ENCODE peak calls at places on chromosome 20, in seven cellular contexts. X is naive thymus-derived CD8-positive, alpha-beta T cell; K is HCT116; V is right lobe of liver; H is HepG2; W is lung; A is gastroesophageal sphincter. Q is an unnamed sample.

GRCh38 chr20:62405108-62405980 is 1.7 kb downstream of the CABLES2 start:
- ATAC-seq in X (no peak), K (peak; percentile 22), V (peak; percentile 43), H (peak; percentile 59), W (no peak), A (peak; percentile 35), Q (no peak)

GRCh38 chr20:32681175-32682084 is 7.7 kb upstream of the C20orf203 start:
- ATAC-seq in X (no peak), K (peak; percentile 75), V (no peak), H (peak; percentile 47), W (no peak), A (no peak), Q (peak; percentile 31)

GRCh38 chr20:49392745-49393144 is 89.7 kb downstream of the KCNB1 start:
- ATAC-seq in X (no peak), K (no peak), V (no peak), H (no peak), W (no peak), A (no peak), Q (no peak)

GRCh38 chr20:3990741-3991140 is 24.6 kb downstream of the RNF24 start:
- ATAC-seq in X (no peak), K (no peak), V (no peak), H (no peak), W (no peak), A (no peak), Q (no peak)

GRCh38 chr20:41567615-41568014 is 50.6 kb downstream of the CHD6 start:
- ATAC-seq in X (no peak), K (no peak), V (no peak), H (no peak), W (no peak), A (no peak), Q (no peak)

GRCh38 chr20:9407805-9408421 is 106.5 kb upstream of the LAMP5 start:
- ATAC-seq in X (no peak), K (peak; percentile 92), V (peak; percentile 80), H (peak; percentile 98), W (peak; percentile 89), A (peak; percentile 58), Q (peak; percentile 62)

GRCh38 chr20:52540489-52540888 is 348.9 kb upstream of the ZFP64 start:
- ATAC-seq in X (no peak), K (no peak), V (no peak), H (no peak), W (no peak), A (no peak), Q (no peak)

GRCh38 chr20:41142914-41143313 is 5.6 kb downstream of the PLCG1 start:
- ATAC-seq in X (peak; percentile 45), K (no peak), V (no peak), H (no peak), W (no peak), A (no peak), Q (peak; percentile 61)

GRCh38 chr20:23585808-23586734 is 17.8 kb upstream of the CST9L start:
- ATAC-seq in X (no peak), K (no peak), V (peak; percentile 12), H (peak; percentile 89), W (no peak), A (no peak), Q (peak; percentile 31)

GRCh38 chr20:57249073-57249472 is 17.4 kb downstream of the BMP7 start:
- ATAC-seq in X (no peak), K (no peak), V (no peak), H (no peak), W (no peak), A (no peak), Q (no peak)

GRCh38 chr20:32466739-32467505 is 108.8 kb downstream of the ASXL1 start:
- ATAC-seq in X (no peak), K (no peak), V (no peak), H (peak; percentile 2), W (no peak), A (no peak), Q (no peak)

GRCh38 chr20:53598140-53599038 is 4.8 kb upstream of the ZNF217 start:
- ATAC-seq in X (no peak), K (no peak), V (no peak), H (no peak), W (no peak), A (no peak), Q (no peak)

GRCh38 chr20:50023116-50023802 is 40.5 kb downstream of the SNAI1 start:
- ATAC-seq in X (no peak), K (no peak), V (no peak), H (no peak), W (no peak), A (no peak), Q (peak; percentile 61)

GRCh38 chr20:61352381-61353260 is 100.6 kb downstream of the CDH4 start:
- ATAC-seq in X (no peak), K (no peak), V (no peak), H (no peak), W (no peak), A (no peak), Q (no peak)

GRCh38 chr20:50470249-50470858 is 39.8 kb upstream of the PTPN1 start:
- ATAC-seq in X (no peak), K (no peak), V (peak; percentile 70), H (peak; percentile 42), W (no peak), A (no peak), Q (no peak)

GRCh38 chr20:24983896-24984295 is 8.7 kb downstream of the APMAP start:
- ATAC-seq in X (no peak), K (no peak), V (peak; percentile 50), H (no peak), W (no peak), A (no peak), Q (no peak)

GRCh38 chr20:19483309-19483708 is 270.9 kb downstream of the SLC24A3 start:
- ATAC-seq in X (no peak), K (no peak), V (no peak), H (no peak), W (no peak), A (no peak), Q (no peak)

GRCh38 chr20:34062651-34063482 is 49.2 kb downstream of the EIF2S2 start:
- ATAC-seq in X (no peak), K (no peak), V (no peak), H (no peak), W (no peak), A (no peak), Q (no peak)

GRCh38 chr20:21125072-21125848 is 622 bp upstream of the KIZ start:
- ATAC-seq in X (peak; percentile 24), K (peak; percentile 72), V (peak; percentile 66), H (peak; percentile 88), W (no peak), A (peak; percentile 56), Q (peak; percentile 24)

GRCh38 chr20:38315290-38315966 is 11.5 kb downstream of the BPI start:
- ATAC-seq in X (no peak), K (no peak), V (peak; percentile 21), H (peak; percentile 60), W (no peak), A (no peak), Q (no peak)

GRCh38 chr20:38763616-38764015 is 15.4 kb downstream of the ACTR5 start:
- ATAC-seq in X (no peak), K (no peak), V (no peak), H (no peak), W (no peak), A (no peak), Q (no peak)

GRCh38 chr20:31943052-31943471 is 8.8 kb downstream of the PDRG1 start:
- ATAC-seq in X (no peak), K (no peak), V (no peak), H (no peak), W (no peak), A (peak; percentile 61), Q (no peak)

GRCh38 chr20:46160661-46161060 is 42.5 kb downstream of the CD40 start:
- ATAC-seq in X (no peak), K (no peak), V (no peak), H (no peak), W (no peak), A (no peak), Q (no peak)

GRCh38 chr20:1809121-1809520 is 86.1 kb upstream of the SIRPA start:
- ATAC-seq in X (no peak), K (peak; percentile 61), V (no peak), H (no peak), W (no peak), A (no peak), Q (peak; percentile 64)

GRCh38 chr20:33839591-33839990 is 28.4 kb downstream of the CHMP4B start:
- ATAC-seq in X (no peak), K (no peak), V (peak; percentile 74), H (no peak), W (no peak), A (no peak), Q (no peak)

GRCh38 chr20:10374036-10374435 is 60.0 kb downstream of the MKKS start:
- ATAC-seq in X (no peak), K (no peak), V (no peak), H (no peak), W (no peak), A (no peak), Q (no peak)

GRCh38 chr20:7841967-7842301 is 98.3 kb downstream of the HAO1 start:
- ATAC-seq in X (no peak), K (peak; percentile 58), V (no peak), H (no peak), W (no peak), A (peak; percentile 66), Q (no peak)

GRCh38 chr20:25321991-25322390 is 68.6 kb downstream of the ABHD12 start:
- ATAC-seq in X (no peak), K (no peak), V (no peak), H (no peak), W (no peak), A (no peak), Q (no peak)

GRCh38 chr20:59301343-59302007 is 1.1 kb downstream of the EDN3 start:
- ATAC-seq in X (no peak), K (no peak), V (peak; percentile 25), H (no peak), W (no peak), A (no peak), Q (no peak)

GRCh38 chr20:10427060-10427692 is 6.8 kb downstream of the MKKS start:
- ATAC-seq in X (no peak), K (peak; percentile 72), V (peak; percentile 62), H (peak; percentile 42), W (no peak), A (no peak), Q (no peak)

GRCh38 chr20:36199293-36200257 is 36.7 kb upstream of the AAR2 start:
- ATAC-seq in X (peak; percentile 84), K (peak; percentile 91), V (peak; percentile 89), H (peak; percentile 90), W (peak; percentile 80), A (peak; percentile 90), Q (peak; percentile 74)

GRCh38 chr20:59560588-59561227 is 43.6 kb upstream of the PHACTR3 start:
- ATAC-seq in X (no peak), K (peak; percentile 86), V (peak; percentile 58), H (peak; percentile 79), W (no peak), A (no peak), Q (no peak)

GRCh38 chr20:54172856-54173652 is 732 bp downstream of the CYP24A1 start:
- ATAC-seq in X (peak; percentile 50), K (no peak), V (peak; percentile 18), H (peak; percentile 50), W (no peak), A (peak; percentile 36), Q (no peak)

GRCh38 chr20:3927486-3928291 is 38.5 kb downstream of the PANK2 start:
- ATAC-seq in X (no peak), K (peak; percentile 8), V (peak; percentile 5), H (no peak), W (peak; percentile 43), A (peak; percentile 34), Q (no peak)

GRCh38 chr20:59125909-59126308 is 37.7 kb upstream of the ZNF831 start:
- ATAC-seq in X (no peak), K (no peak), V (no peak), H (peak; percentile 61), W (no peak), A (no peak), Q (no peak)

GRCh38 chr20:11389188-11389587 is 528.5 kb upstream of the BTBD3 start:
- ATAC-seq in X (no peak), K (no peak), V (no peak), H (no peak), W (no peak), A (no peak), Q (no peak)

GRCh38 chr20:62322428-62323073 is 19.8 kb downstream of the ADRM1 start:
- ATAC-seq in X (no peak), K (no peak), V (no peak), H (no peak), W (no peak), A (no peak), Q (no peak)

GRCh38 chr20:2865630-2866029 is 7.7 kb upstream of the PTPRA start:
- ATAC-seq in X (peak; percentile 90), K (peak; percentile 43), V (no peak), H (peak; percentile 14), W (no peak), A (no peak), Q (no peak)